ENCODE peak calls at places on chromosomes 1 and 21, in ten cellular contexts. D, G, S, X, Q, W, Z, M, N and A are unnamed samples.
A peak's percentile ranks its signal among the peaks of the same experiment; 100 is the strongest.

GRCh38 chr1:11339346-11340247 is 66.6 kb downstream of the UBIAD1 start:
- DNase-seq in D (no peak), G (no peak), S (no peak), X (no peak), Q (peak; percentile 80), W (peak; percentile 1), Z (no peak), M (no peak), N (no peak), A (peak; percentile 69)

GRCh38 chr1:30540611-30541192 is 182.7 kb downstream of the MATN1 start:
- DNase-seq in D (no peak), G (no peak), S (no peak), X (no peak), Q (no peak), W (no peak), Z (no peak), M (no peak), N (no peak), A (no peak)

GRCh38 chr1:172895050-172895460 is 155.7 kb downstream of the TNFSF18 start:
- DNase-seq in D (peak; percentile 52), G (peak; percentile 64), S (peak; percentile 65), X (no peak), Q (no peak), W (no peak), Z (no peak), M (no peak), N (no peak), A (no peak)

GRCh38 chr21:36160850-36161178 is 4.2 kb downstream of the DOP1B start:
- DNase-seq in D (no peak), G (no peak), S (no peak), X (no peak), Q (no peak), W (no peak), Z (no peak), M (no peak), N (no peak), A (no peak)

GRCh38 chr21:24514081-24514733 is 1093.1 kb downstream of the MRPL39 start:
- DNase-seq in D (peak; percentile 17), G (peak; percentile 27), S (no peak), X (no peak), Q (no peak), W (no peak), Z (no peak), M (no peak), N (no peak), A (peak; percentile 5)

GRCh38 chr1:208201241-208201640 is 42.9 kb downstream of the PLXNA2 start:
- DNase-seq in D (peak; percentile 91), G (peak; percentile 91), S (no peak), X (peak; percentile 71), Q (peak; percentile 29), W (no peak), Z (peak; percentile 28), M (no peak), N (no peak), A (no peak)

GRCh38 chr1:217770895-217771294 is 139.8 kb downstream of the SPATA17 start:
- DNase-seq in D (no peak), G (no peak), S (no peak), X (no peak), Q (no peak), W (no peak), Z (no peak), M (peak; percentile 28), N (no peak), A (no peak)

GRCh38 chr1:59230622-59231021 is 66.3 kb upstream of the FGGY start:
- DNase-seq in D (no peak), G (no peak), S (no peak), X (no peak), Q (no peak), W (no peak), Z (no peak), M (no peak), N (no peak), A (no peak)

GRCh38 chr1:161238039-161238473 is at the start of gene NR1I3:
- DNase-seq in D (no peak), G (no peak), S (no peak), X (no peak), Q (no peak), W (no peak), Z (no peak), M (no peak), N (no peak), A (no peak)

GRCh38 chr1:47596328-47596727 is 158.5 kb downstream of the FOXD2 start:
- DNase-seq in D (no peak), G (no peak), S (no peak), X (no peak), Q (no peak), W (no peak), Z (no peak), M (no peak), N (no peak), A (no peak)

GRCh38 chr1:8061210-8061609 is 35.1 kb upstream of the ERRFI1 start:
- DNase-seq in D (peak; percentile 96), G (peak; percentile 97), S (no peak), X (peak; percentile 60), Q (no peak), W (peak; percentile 60), Z (no peak), M (no peak), N (no peak), A (peak; percentile 93)

GRCh38 chr1:10074059-10074854 is 41.5 kb downstream of the UBE4B start:
- DNase-seq in D (peak; percentile 90), G (peak; percentile 98), S (no peak), X (no peak), Q (no peak), W (no peak), Z (peak; percentile 47), M (peak; percentile 17), N (no peak), A (no peak)

GRCh38 chr1:92956254-92956653 is 5.0 kb downstream of the DIPK1A start:
- DNase-seq in D (no peak), G (no peak), S (no peak), X (no peak), Q (no peak), W (no peak), Z (no peak), M (no peak), N (no peak), A (no peak)
- H3K4me1 ChIP-seq in D (no peaks in the 10 kb centered on the region), G (no peaks in the 10 kb centered on the region), S (peaks cover 84% of the 10 kb centered on the region), X (peaks cover 25% of the 10 kb centered on the region), Q (no peaks in the 10 kb centered on the region), W (peaks cover 22% of the 10 kb centered on the region), Z (no peaks in the 10 kb centered on the region), M (peaks cover under 1% of the 10 kb centered on the region), N (peaks cover 10% of the 10 kb centered on the region), A (peaks cover 7% of the 10 kb centered on the region)

GRCh38 chr1:22074803-22075202 is 22.3 kb downstream of the CDC42 start:
- DNase-seq in D (no peak), G (no peak), S (peak; percentile 33), X (no peak), Q (no peak), W (no peak), Z (no peak), M (no peak), N (no peak), A (no peak)

GRCh38 chr1:22077728-22078127 is 25.2 kb downstream of the CDC42 start:
- DNase-seq in D (no peak), G (peak; percentile 44), S (no peak), X (no peak), Q (no peak), W (no peak), Z (no peak), M (no peak), N (no peak), A (no peak)

GRCh38 chr1:22076346-22076745 is 23.8 kb downstream of the CDC42 start:
- DNase-seq in D (no peak), G (no peak), S (no peak), X (no peak), Q (no peak), W (no peak), Z (no peak), M (no peak), N (no peak), A (no peak)

GRCh38 chr1:22078133-22078532 is 25.6 kb downstream of the CDC42 start:
- DNase-seq in D (no peak), G (no peak), S (no peak), X (no peak), Q (no peak), W (no peak), Z (no peak), M (no peak), N (no peak), A (no peak)

DNA sequence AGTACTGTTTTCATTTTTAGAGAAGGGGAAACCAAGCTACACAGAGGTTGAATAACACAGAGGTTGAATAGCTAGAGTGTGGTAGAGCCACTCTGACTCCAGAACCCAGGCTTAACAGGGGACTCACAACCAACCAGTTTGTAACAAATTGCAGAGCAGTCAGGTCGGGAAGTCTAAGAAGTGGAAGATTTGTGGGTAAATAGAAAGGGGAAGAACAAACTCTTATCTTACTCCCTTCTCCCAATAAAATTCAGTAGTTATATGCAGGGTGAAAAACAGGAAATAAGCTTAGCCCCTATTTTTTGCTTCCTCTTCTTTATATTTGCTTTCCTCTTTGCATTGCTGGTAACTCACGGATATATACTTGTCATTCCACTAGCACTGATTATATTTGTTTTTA is 23.2 kb downstream of the CDC42 start:
- DNase-seq in D (no peak), G (no peak), S (no peak), X (no peak), Q (no peak), W (no peak), Z (no peak), M (no peak), N (no peak), A (peak; percentile 9)
- H3K36me3 ChIP-seq in D (no peaks in the 10 kb centered on the region), G (peaks cover 14% of the 10 kb centered on the region), S (peaks cover 74% of the 10 kb centered on the region), X (peaks cover 41% of the 10 kb centered on the region), Q (peaks cover 2% of the 10 kb centered on the region), W (peaks cover 14% of the 10 kb centered on the region), Z (no peaks in the 10 kb centered on the region), M (no peaks in the 10 kb centered on the region), N (peaks cover 21% of the 10 kb centered on the region), A (peaks cover 12% of the 10 kb centered on the region)

DNA sequence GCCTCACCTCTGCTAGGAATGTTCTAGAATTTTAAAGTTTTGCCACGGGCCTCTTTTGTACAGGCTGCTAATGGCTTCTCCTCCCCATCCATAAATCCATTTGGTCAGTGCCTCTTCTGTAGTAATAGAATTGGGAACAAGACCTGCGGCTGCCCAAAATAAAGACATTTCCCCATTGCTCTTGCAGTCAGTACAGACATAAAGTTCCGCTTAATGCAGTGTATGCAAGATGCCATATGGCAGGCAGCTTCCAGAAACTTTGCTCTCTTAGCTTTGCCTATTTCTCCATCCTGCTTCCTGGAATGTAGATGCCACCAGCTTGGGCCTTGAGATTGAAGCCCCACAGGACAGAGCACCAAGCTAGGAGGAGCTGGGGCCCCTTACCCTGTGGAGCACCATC is 3.7 kb upstream of the SLC2A5 start:
- DNase-seq in D (no peak), G (no peak), S (no peak), X (no peak), Q (no peak), W (no peak), Z (no peak), M (no peak), N (no peak), A (no peak)
- H3K4me1 ChIP-seq in D (peaks cover 3% of the 10 kb centered on the region), G (peaks cover 5% of the 10 kb centered on the region), S (peaks cover 79% of the 10 kb centered on the region), X (peaks cover 10% of the 10 kb centered on the region), Q (no peaks in the 10 kb centered on the region), W (peaks cover 4% of the 10 kb centered on the region), Z (no peaks in the 10 kb centered on the region), M (no peaks in the 10 kb centered on the region), N (peaks cover 40% of the 10 kb centered on the region), A (peaks cover 5% of the 10 kb centered on the region)

DNA sequence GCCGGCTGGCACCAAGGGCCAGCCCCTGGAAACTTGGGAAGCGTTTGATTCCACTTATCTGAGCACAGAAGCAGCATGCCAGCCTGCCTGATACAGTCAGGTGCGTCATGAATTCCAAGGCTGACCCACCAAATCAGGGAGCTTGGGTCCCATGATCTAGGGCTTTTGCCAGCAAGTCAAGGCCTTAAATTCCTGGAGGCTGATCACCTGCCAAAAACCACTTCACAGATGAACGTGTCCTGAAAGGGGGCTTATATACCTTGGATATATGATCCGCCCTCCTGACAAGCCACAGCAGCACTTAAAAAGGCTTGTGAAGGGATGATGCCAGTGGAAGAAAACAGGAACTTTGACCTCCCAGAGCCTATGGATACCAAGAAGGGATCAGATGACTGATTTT is 24.0 kb upstream of the CLIC6 start:
- DNase-seq in D (no peak), G (no peak), S (no peak), X (peak; percentile 74), Q (no peak), W (no peak), Z (no peak), M (no peak), N (no peak), A (no peak)
- H3K36me3 ChIP-seq in D (no peaks in the 10 kb centered on the region), G (no peaks in the 10 kb centered on the region), S (no peaks in the 10 kb centered on the region), X (no peaks in the 10 kb centered on the region), Q (no peaks in the 10 kb centered on the region), W (no peaks in the 10 kb centered on the region), Z (no peaks in the 10 kb centered on the region), M (no peaks in the 10 kb centered on the region), N (no peaks in the 10 kb centered on the region), A (no peaks in the 10 kb centered on the region)